ENCODE peak calls at places on chromosome 7, in nine cellular contexts. G is fibroblast of mammary gland; U is KBM-7; R is EL; D is skeletal muscle cell; A is pancreas; T is hypothalamus; Q is activated CD8-positive, alpha-beta T cell treated with anti-CD3 and anti-CD28 coated beads, Interleukin-2, amount 10 ng/mL, durations not matched to agents 7 days and 5 days; S is thyroid gland. C is an unnamed sample.

GRCh38 chr7:47100148-47100547 is 481.8 kb downstream of the TNS3 start:
- DNase-seq in A (no peak), D (no peak), R (no peak), U (no peak), T (no peak), S (no peak), G (no peak), Q (no peak), C (no peak)

GRCh38 chr7:35399216-35399615 is 145.3 kb upstream of the TBX20 start:
- DNase-seq in Q (no peak), G (no peak), D (no peak), S (no peak), T (no peak), U (no peak), R (no peak), A (no peak), C (no peak)

GRCh38 chr7:145104400-145104799 is 268.5 kb upstream of the TPK1 start:
- DNase-seq in S (no peak), U (no peak), D (no peak), Q (no peak), T (no peak), A (no peak), R (no peak), G (no peak), C (no peak)

GRCh38 chr7:108413782-108414492 is 42.3 kb downstream of the NRCAM start:
- DNase-seq in G (peak), R (peak), T (no peak), S (no peak), A (no peak), U (peak), D (peak), Q (no peak), C (peak)

GRCh38 chr7:85750454-85750949 is 563.6 kb upstream of the SEMA3D start:
- DNase-seq in T (no peak), U (peak), R (peak), Q (no peak), A (peak), G (peak), D (no peak), S (peak), C (no peak)

GRCh38 chr7:39952378-39952777 is 2.3 kb downstream of the CDK13 start:
- DNase-seq in T (no peak), A (no peak), G (peak), D (no peak), U (peak), R (peak), Q (no peak), S (no peak), C (peak)

GRCh38 chr7:119903090-119903489 is 369.9 kb upstream of the KCND2 start:
- DNase-seq in Q (no peak), R (no peak), U (no peak), T (no peak), A (no peak), G (no peak), S (no peak), D (no peak), C (no peak)

GRCh38 chr7:114979388-114979787 is 57.5 kb downstream of the MDFIC start:
- DNase-seq in G (peak), Q (no peak), T (no peak), U (no peak), R (no peak), D (peak), A (peak), S (peak), C (peak)

GRCh38 chr7:44534087-44534486 is 7.0 kb downstream of the NPC1L1 start:
- DNase-seq in D (no peak), Q (no peak), T (no peak), S (no peak), A (no peak), U (no peak), G (peak), R (no peak), C (no peak)

GRCh38 chr7:121016976-121017375 is 28.5 kb downstream of the CPED1 start:
- DNase-seq in U (no peak), A (no peak), G (peak), Q (no peak), T (no peak), D (peak), S (no peak), R (peak), C (peak)

C was measured in LHCN-M2.